ENCODE peak calls at places on chromosomes 11 and 22, in ten cellular contexts. H, W, A, V, B, D, U, C, J and T are unnamed samples.

GRCh38 chr22:50009765-50010675 is 2.5 kb downstream of the IL17REL start:
- DNase-seq in V (no peak), H (no peak), D (no peak), W (no peak), J (no peak), U (no peak), A (no peak), B (no peak), C (no peak), T (no peak)

GRCh38 chr11:57792870-57793269 is 31.3 kb downstream of the CTNND1 start:
- DNase-seq in J (no peak), H (no peak), W (no peak), C (no peak), V (no peak), D (no peak), U (peak), B (no peak), A (no peak), T (peak)

GRCh38 chr11:45180158-45180887 is 33.9 kb downstream of the PRDM11 start:
- DNase-seq in U (peak), J (no peak), V (peak), A (peak), B (no peak), H (no peak), W (peak), D (peak), C (peak), T (peak)

GRCh38 chr11:132037961-132038360 is 667.5 kb downstream of the NTM start:
- DNase-seq in A (no peak), C (no peak), U (no peak), J (no peak), V (no peak), D (no peak), W (no peak), B (no peak), H (no peak), T (no peak)

GRCh38 chr11:34012734-34013133 is 38.8 kb upstream of the CAPRIN1 start:
- DNase-seq in V (no peak), D (no peak), H (no peak), C (no peak), U (no peak), J (no peak), W (no peak), B (no peak), A (no peak), T (no peak)

GRCh38 chr22:21977814-21978213 is 4.8 kb downstream of the TOP3B start:
- DNase-seq in U (no peak), D (no peak), B (no peak), A (no peak), W (no peak), V (no peak), H (no peak), J (no peak), C (no peak), T (no peak)

GRCh38 chr22:44891791-44892190 is 118.0 kb downstream of the PHF21B start:
- DNase-seq in H (no peak), W (no peak), C (no peak), U (no peak), D (no peak), B (no peak), J (no peak), V (no peak), A (no peak), T (no peak)

GRCh38 chr11:6251120-6251733 is 8.4 kb upstream of the CCKBR start:
- DNase-seq in A (peak), H (peak), D (peak), J (peak), B (peak), W (peak), U (peak), V (peak), C (peak), T (peak)

GRCh38 chr22:48629631-48630443 is 1197.8 kb downstream of the BRD1 start:
- DNase-seq in B (no peak), V (no peak), W (no peak), U (no peak), H (no peak), D (no peak), J (no peak), C (no peak), A (no peak), T (no peak)

GRCh38 chr22:37507731-37508130 is 11.5 kb downstream of the CARD10 start:
- DNase-seq in C (no peak), J (no peak), D (no peak), B (no peak), A (no peak), H (no peak), U (no peak), W (no peak), V (no peak), T (no peak)

GRCh38 chr11:33696931-33697638 is 3.5 kb downstream of the C11orf91 start:
- DNase-seq in A (no peak), V (no peak), B (no peak), D (no peak), C (no peak), H (no peak), U (no peak), W (no peak), J (no peak), T (no peak)

GRCh38 chr11:134543144-134544044 is 131.4 kb upstream of the B3GAT1 start:
- DNase-seq in V (no peak), A (no peak), C (no peak), J (no peak), W (no peak), D (no peak), B (no peak), U (no peak), H (no peak), T (no peak)

GRCh38 chr22:44325718-44326548 is 13.2 kb upstream of the SHISAL1 start:
- DNase-seq in J (peak), V (peak), H (peak), C (no peak), U (peak), W (no peak), D (no peak), A (peak), B (no peak), T (no peak)

GRCh38 chr11:45453721-45454120 is 167.6 kb upstream of the SYT13 start:
- DNase-seq in C (no peak), D (no peak), U (no peak), B (no peak), H (no peak), J (no peak), A (no peak), V (no peak), W (no peak), T (no peak)

GRCh38 chr11:2208691-2209369 is 37.2 kb upstream of the TH start:
- DNase-seq in V (peak), U (peak), J (no peak), D (no peak), H (no peak), B (no peak), A (no peak), W (no peak), C (no peak), T (peak)

GRCh38 chr11:31711137-31711536 is 100.0 kb downstream of the PAX6 start:
- DNase-seq in W (no peak), U (peak), D (no peak), H (no peak), J (no peak), C (no peak), B (no peak), A (no peak), V (no peak), T (no peak)

GRCh38 chr11:11995601-11996000 is 12.8 kb downstream of the DKK3 start:
- DNase-seq in W (no peak), D (no peak), C (peak), B (no peak), H (no peak), A (no peak), V (no peak), J (no peak), U (no peak), T (no peak)

GRCh38 chr22:31836010-31836409 is 82.2 kb downstream of the DEPDC5 start:
- DNase-seq in D (no peak), J (no peak), H (no peak), W (peak), B (no peak), U (no peak), C (no peak), A (no peak), V (peak), T (no peak)

GRCh38 chr11:93614111-93614784 is 47.2 kb upstream of the CEP295 start:
- DNase-seq in A (peak), U (no peak), V (peak), H (no peak), C (no peak), J (no peak), B (no peak), W (peak), D (peak), T (no peak)

GRCh38 chr22:24894998-24895397 is 51.5 kb downstream of the LHFPL7 start:
- DNase-seq in H (peak), D (peak), V (no peak), C (peak), A (peak), J (no peak), W (no peak), U (peak), B (no peak), T (peak)

GRCh38 chr11:75981546-75981945 is 166.5 kb downstream of the UVRAG start:
- DNase-seq in V (peak), J (no peak), U (no peak), D (no peak), B (no peak), W (no peak), A (no peak), H (no peak), C (peak), T (no peak)
- H3K9ac ChIP-seq in V (no peak), J (no peak), U (no peak), D (no peak), B (no peak), W (no peak), A (no peak), H (no peak), C (no peak), T (no peak)

DNA sequence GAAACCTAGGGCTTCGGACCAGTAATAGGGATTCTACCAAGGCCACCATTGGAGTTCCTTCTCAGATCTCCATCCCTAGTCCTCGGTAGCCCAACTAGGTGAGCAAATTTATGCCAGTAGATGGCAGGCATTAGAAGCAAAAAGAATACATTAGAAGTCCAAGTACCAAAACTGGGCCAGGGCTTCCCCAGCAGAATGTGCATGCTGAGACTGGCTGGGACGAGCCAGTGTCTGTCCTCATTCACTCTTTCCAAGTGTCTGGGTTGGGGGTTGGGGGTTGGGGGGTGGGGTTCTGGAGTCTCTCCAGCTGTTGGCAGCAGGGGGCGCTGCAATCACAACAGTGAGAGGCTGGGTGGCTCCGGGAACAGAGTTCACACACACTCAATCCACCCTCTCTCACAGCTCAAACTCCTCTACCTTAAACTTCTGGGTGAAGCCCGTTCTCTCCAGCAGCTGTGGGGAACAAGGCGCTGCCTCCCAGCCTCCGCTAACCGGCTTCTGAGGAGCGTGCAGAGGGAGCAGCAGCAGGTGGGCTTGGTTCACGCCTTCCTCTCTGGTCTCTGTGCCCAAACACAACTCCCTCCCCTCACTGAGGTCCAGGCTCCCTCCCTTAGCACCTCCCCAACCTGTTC is 57.5 kb downstream of the BTG4 start:
- DNase-seq in B (peak), V (peak), W (peak), U (peak), C (peak), D (no peak), J (peak), H (peak), A (peak), T (peak)
- H3K9ac ChIP-seq in B (no peak), V (no peak), W (peak), U (no peak), C (no peak), D (no peak), J (peak), H (no peak), A (no peak), T (no peak)

DNA sequence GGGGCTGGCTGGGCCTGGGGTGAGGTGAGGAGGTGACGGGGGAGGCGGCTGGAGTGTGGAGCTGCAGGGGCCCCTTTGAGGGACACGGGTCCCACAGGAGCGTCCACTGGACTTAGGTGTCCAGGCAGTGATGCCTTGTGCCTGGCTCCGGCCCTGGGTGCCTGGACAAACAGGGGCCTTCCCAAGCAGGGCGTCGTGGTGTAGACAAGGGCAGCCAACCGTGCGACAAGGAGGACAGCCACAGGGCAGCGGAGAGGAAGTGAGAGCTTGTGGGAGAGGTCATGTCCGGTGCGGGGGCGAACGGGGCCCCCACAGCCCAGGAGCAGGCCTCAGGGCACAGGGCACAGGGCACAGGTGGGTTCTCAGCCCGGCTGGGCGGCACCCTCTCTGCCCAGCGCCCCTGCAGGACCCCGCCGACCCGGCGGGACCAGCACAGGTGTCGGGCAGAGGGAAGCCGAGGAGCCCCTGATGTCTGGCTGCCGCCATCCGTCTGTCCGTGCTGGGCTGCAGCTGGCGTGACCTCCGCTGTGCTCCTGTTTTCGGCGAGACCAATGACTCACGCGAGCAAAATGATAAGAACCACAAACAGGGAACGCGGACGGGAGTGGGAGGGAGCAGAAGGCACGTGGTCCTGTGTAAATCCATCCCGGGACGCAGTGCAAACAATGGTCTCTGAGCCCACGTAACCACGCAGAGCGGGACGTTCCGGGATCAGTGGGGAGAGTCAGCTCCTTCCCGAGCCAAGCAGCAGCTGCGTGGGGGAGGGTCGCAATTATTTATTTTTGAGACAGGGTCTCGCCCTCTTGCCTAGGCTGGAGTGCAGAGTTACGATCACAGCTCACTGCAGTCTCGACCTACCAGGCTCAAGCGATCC is 49.1 kb upstream of the A4GALT start:
- DNase-seq in U (no peak), H (peak), D (no peak), J (peak), V (peak), B (no peak), A (peak), C (no peak), W (no peak), T (peak)
- H3K9ac ChIP-seq in U (no peak), H (no peak), D (no peak), J (peak), V (no peak), B (no peak), A (no peak), C (no peak), W (no peak), T (no peak)

GRCh38 chr11:68843052-68843561 is 1.4 kb upstream of the CPT1A start:
- DNase-seq in H (peak), U (no peak), W (no peak), D (no peak), A (peak), B (no peak), C (peak), V (peak), J (peak), T (peak)
- H3K9ac ChIP-seq in H (no peak), U (no peak), W (no peak), D (no peak), A (peak), B (peak), C (peak), V (no peak), J (peak), T (peak)